ENCODE peak calls at places on chromosomes 3 and 15, in six cellular contexts. B is psoas muscle; I is uterus; K is GM23338; C is CD8-positive, alpha-beta memory T cell; U is heart right ventricle. T is an unnamed sample.

GRCh38 chr15:78804391-78804792 is 6.9 kb downstream of the ADAMTS7 start:
- DNase-seq in B (no peak), I (no peak), K (peak; percentile 65), C (no peak), U (peak; percentile 65), T (peak; percentile 68)

GRCh38 chr3:25476639-25477038 is 48.6 kb downstream of the RARB start:
- DNase-seq in B (no peak), I (no peak), K (no peak), C (no peak), U (no peak), T (peak; percentile 52)

GRCh38 chr3:123202451-123202850 is 708 bp downstream of the SEC22A start:
- DNase-seq in B (no peak), I (no peak), K (peak; percentile 47), C (no peak), U (no peak), T (no peak)

GRCh38 chr3:54171951-54172350 is 49.6 kb downstream of the CACNA2D3 start:
- DNase-seq in B (no peak), I (no peak), K (no peak), C (no peak), U (no peak), T (no peak)

GRCh38 chr3:128338536-128339400 is 127.9 kb downstream of the DNAJB8 start:
- DNase-seq in B (peak; percentile 28), I (no peak), K (no peak), C (no peak), U (no peak), T (no peak)

GRCh38 chr15:69403611-69404010 is 10.5 kb upstream of the KIF23 start:
- DNase-seq in B (no peak), I (no peak), K (no peak), C (no peak), U (no peak), T (no peak)

GRCh38 chr3:72031581-72031980 is 246.6 kb upstream of the PROK2 start:
- DNase-seq in B (no peak), I (no peak), K (no peak), C (no peak), U (no peak), T (peak; percentile 42)

GRCh38 chr15:68317281-68318007 is 39.9 kb downstream of the FEM1B start:
- DNase-seq in B (no peak), I (peak; percentile 9), K (no peak), C (no peak), U (no peak), T (no peak)

GRCh38 chr3:12660196-12660595 is 3.7 kb downstream of the RAF1 start:
- DNase-seq in B (no peak), I (no peak), K (no peak), C (no peak), U (no peak), T (no peak)

GRCh38 chr3:194284351-194284750 is 66.8 kb downstream of the CPN2 start:
- DNase-seq in B (no peak), I (peak; percentile 7), K (no peak), C (no peak), U (no peak), T (no peak)

GRCh38 chr3:40621252-40621651 is 96.5 kb downstream of the ZNF621 start:
- DNase-seq in B (no peak), I (no peak), K (no peak), C (no peak), U (no peak), T (no peak)

GRCh38 chr15:38652998-38653397 is 88.4 kb upstream of the RASGRP1 start:
- DNase-seq in B (no peak), I (no peak), K (peak; percentile 20), C (peak; percentile 92), U (no peak), T (no peak)

GRCh38 chr3:56879453-56880224 is 77.9 kb upstream of the ARHGEF3 start:
- DNase-seq in B (no peak), I (no peak), K (no peak), C (no peak), U (no peak), T (no peak)

GRCh38 chr15:37733628-37734027 is 200.8 kb upstream of the TMCO5A start:
- DNase-seq in B (no peak), I (no peak), K (no peak), C (no peak), U (no peak), T (no peak)

GRCh38 chr3:41681479-41681878 is 280.4 kb downstream of the ULK4 start:
- DNase-seq in B (no peak), I (no peak), K (peak; percentile 79), C (no peak), U (no peak), T (no peak)

GRCh38 chr15:51368751-51369450 is 27.4 kb downstream of the GLDN start:
- DNase-seq in B (no peak), I (no peak), K (no peak), C (no peak), U (no peak), T (no peak)

GRCh38 chr3:35654471-35654870 is 15.1 kb downstream of the ARPP21 start:
- DNase-seq in B (no peak), I (no peak), K (peak; percentile 5), C (no peak), U (no peak), T (no peak)

GRCh38 chr15:83605595-83605994 is 48.3 kb upstream of the ADAMTSL3 start:
- DNase-seq in B (peak; percentile 61), I (peak; percentile 64), K (no peak), C (no peak), U (peak; percentile 25), T (peak; percentile 57)

GRCh38 chr15:82942691-82943090 is 9.8 kb downstream of the HOMER2 start:
- DNase-seq in B (peak; percentile 91), I (no peak), K (no peak), C (no peak), U (no peak), T (no peak)

GRCh38 chr3:72549819-72550581 is 298.2 kb downstream of the SHQ1 start:
- DNase-seq in B (no peak), I (no peak), K (no peak), C (no peak), U (no peak), T (no peak)

GRCh38 chr3:34351857-34352545 is 553.6 kb downstream of the PDCD6IP start:
- DNase-seq in B (no peak), I (no peak), K (no peak), C (no peak), U (no peak), T (no peak)

GRCh38 chr15:91098451-91098850 is 1.6 kb upstream of the SV2B start:
- DNase-seq in B (no peak), I (no peak), K (peak; percentile 31), C (no peak), U (no peak), T (peak; percentile 39)

GRCh38 chr15:91099616-91100560 is at the start of gene SV2B:
- DNase-seq in B (no peak), I (no peak), K (peak; percentile 77), C (peak; percentile 28), U (peak; percentile 27), T (peak; percentile 27)

GRCh38 chr15:91102546-91103330 is 2.7 kb downstream of the SV2B start:
- DNase-seq in B (no peak), I (no peak), K (no peak), C (no peak), U (no peak), T (no peak)

GRCh38 chr15:91101356-91101920 is 1.4 kb downstream of the SV2B start:
- DNase-seq in B (no peak), I (no peak), K (no peak), C (no peak), U (no peak), T (no peak)

GRCh38 chr15:91100561-91101355 is 701 bp downstream of the SV2B start:
- DNase-seq in B (no peak), I (no peak), K (peak; percentile 18), C (no peak), U (no peak), T (no peak)
- H3K27me3 ChIP-seq in B (no peaks in the 10 kb centered on the region), I (peaks cover 25% of the 10 kb centered on the region), K (peaks cover 70% of the 10 kb centered on the region), C (peaks cover 26% of the 10 kb centered on the region), U (peaks cover 8% of the 10 kb centered on the region), T (no peaks in the 10 kb centered on the region)

GRCh38 chr15:64747578-64747977 is 27.8 kb downstream of the RBPMS2 start:
- DNase-seq in B (no peak), I (no peak), K (no peak), C (no peak), U (no peak), T (no peak)

GRCh38 chr15:64746921-64747320 is 28.5 kb downstream of the RBPMS2 start:
- DNase-seq in B (no peak), I (no peak), K (no peak), C (no peak), U (no peak), T (no peak)

GRCh38 chr15:64749167-64749566 is 26.2 kb downstream of the RBPMS2 start:
- DNase-seq in B (peak; percentile 88), I (peak; percentile 47), K (no peak), C (no peak), U (no peak), T (no peak)

GRCh38 chr15:64749999-64750657 is 25.3 kb downstream of the RBPMS2 start:
- DNase-seq in B (no peak), I (no peak), K (peak; percentile 89), C (no peak), U (no peak), T (peak; percentile 72)

DNA sequence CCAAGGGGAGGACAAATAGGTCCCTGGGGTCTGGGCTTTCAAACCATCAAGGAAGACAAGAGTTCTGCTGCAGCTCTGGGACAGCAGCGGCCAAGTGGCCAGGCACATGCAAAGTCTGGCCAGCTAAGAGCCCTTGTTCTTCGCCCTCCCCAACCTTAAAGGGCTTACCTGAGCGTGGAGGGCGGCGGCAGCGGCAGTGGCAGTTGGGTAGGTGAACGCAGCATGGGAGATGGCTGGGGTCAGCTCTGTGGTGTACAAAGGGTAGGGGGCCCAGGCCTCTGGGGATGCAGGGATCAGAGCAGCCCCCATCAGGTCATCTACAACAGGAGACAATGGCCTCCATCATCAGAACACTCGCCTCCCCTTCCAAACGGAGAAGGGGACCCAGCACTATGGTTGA is 27.1 kb downstream of the RBPMS2 start:
- DNase-seq in B (no peak), I (no peak), K (no peak), C (no peak), U (no peak), T (no peak)
- H3K4me3 ChIP-seq in B (no peak overlapping the region), I (no peak overlapping the region), K (no peak overlapping the region), C (no peak overlapping the region), U (no peak overlapping the region), T (no peak overlapping the region)

GRCh38 chr15:85406916-85407315 is 26.5 kb downstream of the AKAP13 start:
- DNase-seq in B (no peak), I (no peak), K (no peak), C (no peak), U (no peak), T (no peak)
- H3K4me1 ChIP-seq in B (peaks cover 64% of the 10 kb centered on the region), I (peaks cover 4% of the 10 kb centered on the region), K (peaks cover 16% of the 10 kb centered on the region), C (peaks cover 41% of the 10 kb centered on the region), U (peaks cover 62% of the 10 kb centered on the region), T (peaks cover 14% of the 10 kb centered on the region)

GRCh38 chr15:74873756-74874424 is 725 bp upstream of the SCAMP2 start:
- DNase-seq in B (no peak), I (peak; percentile 22), K (peak; percentile 44), C (no peak), U (no peak), T (peak; percentile 60)

GRCh38 chr15:74869726-74870407 is 3.3 kb downstream of the SCAMP2 start:
- DNase-seq in B (peak; percentile 85), I (peak; percentile 20), K (no peak), C (no peak), U (peak; percentile 59), T (peak; percentile 88)

GRCh38 chr15:74870496-74871213 is 2.5 kb downstream of the SCAMP2 start:
- DNase-seq in B (no peak), I (no peak), K (no peak), C (no peak), U (no peak), T (no peak)

GRCh38 chr15:74872702-74873035 is 496 bp downstream of the SCAMP2 start:
- DNase-seq in B (no peak), I (no peak), K (no peak), C (no peak), U (no peak), T (no peak)

GRCh38 chr15:74873036-74873755 is at the start of gene SCAMP2:
- DNase-seq in B (peak; percentile 97), I (peak; percentile 92), K (peak; percentile 99), C (peak; percentile 93), U (peak; percentile 93), T (peak; percentile 97)
- H3K27me3 ChIP-seq in B (no peaks in the 10 kb centered on the region), I (no peaks in the 10 kb centered on the region), K (no peaks in the 10 kb centered on the region), C (no peaks in the 10 kb centered on the region), U (no peaks in the 10 kb centered on the region), T (no peaks in the 10 kb centered on the region)